ENCODE peak calls at places on chromosome 17, in six cellular contexts. G is mucosa of descending colon; R is foreskin melanocyte; I is activated CD8-positive, alpha-beta T cell treated with anti-CD3 and anti-CD28 coated beads for 36 hours; O is stimulated activated effector memory CD8-positive, alpha-beta T cell treated with anti-CD3 and anti-CD28 coated beads, Interleukin-12 subunit alpha, Interleukin-12 subunit beta, amount 100 ng/mL, for 72 hours; V is heart left ventricle. X is an unnamed sample.

GRCh38 chr17:37650419-37651003 is 7.3 kb upstream of the DDX52 start:
- DNase-seq in I (peak; percentile 17), R (peak; percentile 32), O (no peak), V (no peak), G (peak; percentile 63), X (no peak)

GRCh38 chr17:10087333-10087732 is 111.1 kb downstream of the GAS7 start:
- DNase-seq in R (no peak), O (no peak), V (no peak), G (no peak), I (no peak), X (no peak)

GRCh38 chr17:75404223-75404738 is 1.2 kb downstream of the GRB2 start:
- DNase-seq in G (peak; percentile 74), V (peak; percentile 50), I (peak; percentile 68), R (peak; percentile 69), O (peak; percentile 74), X (peak; percentile 73)

GRCh38 chr17:35684046-35684802 is 47.2 kb upstream of the RASL10B start:
- DNase-seq in G (no peak), R (no peak), V (no peak), I (no peak), O (no peak), X (no peak)

GRCh38 chr17:73394523-73395450 is 83.0 kb upstream of the CDC42EP4 start:
- DNase-seq in G (no peak), I (no peak), O (no peak), V (no peak), R (no peak), X (peak; percentile 67)

GRCh38 chr17:52606098-52606497 is 447.6 kb upstream of the CA10 start:
- DNase-seq in R (peak; percentile 30), V (no peak), G (no peak), I (no peak), O (no peak), X (no peak)

GRCh38 chr17:75632428-75632827 is 806 bp upstream of the SMIM5 start:
- DNase-seq in V (no peak), I (no peak), G (no peak), R (no peak), O (no peak), X (no peak)

GRCh38 chr17:69357701-69358100 is 30.8 kb upstream of the ABCA5 start:
- DNase-seq in I (no peak), G (no peak), O (no peak), R (no peak), V (no peak), X (peak; percentile 45)

GRCh38 chr17:6381052-6381451 is 53.9 kb downstream of the AIPL1 start:
- DNase-seq in O (no peak), I (no peak), R (no peak), V (no peak), G (no peak), X (no peak)

GRCh38 chr17:77894126-77894956 is 64.2 kb upstream of the TNRC6C start:
- DNase-seq in I (no peak), R (no peak), G (no peak), V (no peak), O (no peak), X (no peak)

GRCh38 chr17:7552621-7553051 is 3.8 kb downstream of the TNFSF12 start:
- DNase-seq in R (peak; percentile 82), G (peak; percentile 42), I (peak; percentile 70), O (peak; percentile 66), V (no peak), X (no peak)

GRCh38 chr17:75691371-75692290 is 24.5 kb downstream of the SAP30BP start:
- DNase-seq in I (peak; percentile 84), V (no peak), R (no peak), G (no peak), O (no peak), X (no peak)

GRCh38 chr17:74635418-74635817 is 11.9 kb upstream of the CD300E start:
- DNase-seq in O (no peak), G (no peak), I (no peak), V (no peak), R (no peak), X (no peak)

X was measured in NCI-H2171.